ENCODE peak calls at places on chromosomes 4 and X, in six cellular contexts. G, R, L, P, E and U are unnamed samples.

GRCh38 chr4:74529284-74530041 is 84.5 kb downstream of the AREG start:
- DNase-seq in G (no peak), R (no peak), L (no peak), P (no peak), E (no peak), U (no peak)

GRCh38 chrX:17242470-17242869 is 132.5 kb upstream of the NHS start:
- DNase-seq in G (peak; percentile 21), R (peak; percentile 69), L (peak; percentile 6), P (no peak), E (peak; percentile 75), U (no peak)

GRCh38 chr4:149889976-149890375 is 74.3 kb upstream of the IQCM start:
- DNase-seq in G (no peak), R (no peak), L (no peak), P (no peak), E (no peak), U (no peak)

GRCh38 chr4:66178901-66179300 is 508.6 kb upstream of the EPHA5 start:
- DNase-seq in G (no peak), R (peak; percentile 91), L (no peak), P (no peak), E (peak; percentile 2), U (no peak)

GRCh38 chr4:63563288-63564014 is 845.8 kb downstream of the TECRL start:
- DNase-seq in G (no peak), R (no peak), L (no peak), P (no peak), E (peak; percentile 54), U (no peak)

GRCh38 chr4:139154538-139154937 is 22.5 kb downstream of the ELF2 start:
- DNase-seq in G (no peak), R (no peak), L (no peak), P (no peak), E (peak; percentile 44), U (no peak)

GRCh38 chrX:40040686-40041461 is 56.9 kb downstream of the BCOR start:
- DNase-seq in G (no peak), R (no peak), L (no peak), P (no peak), E (no peak), U (no peak)

GRCh38 chrX:33447285-33447684 is 235.9 kb upstream of the DMD start:
- DNase-seq in G (no peak), R (no peak), L (no peak), P (no peak), E (no peak), U (no peak)

GRCh38 chrX:133649659-133650058 is 234.4 kb upstream of the GPC4 start:
- DNase-seq in G (no peak), R (peak; percentile 30), L (no peak), P (no peak), E (no peak), U (no peak)

GRCh38 chrX:144616317-144616716 is 631.0 kb upstream of the SPANXN1 start:
- DNase-seq in G (no peak), R (peak; percentile 3), L (no peak), P (no peak), E (no peak), U (no peak)

GRCh38 chr4:169253087-169253675 is 17.6 kb downstream of the SH3RF1 start:
- DNase-seq in G (no peak), R (peak; percentile 67), L (no peak), P (no peak), E (peak; percentile 41), U (no peak)

GRCh38 chr4:98987720-98988119 is 7.8 kb upstream of the METAP1 start:
- DNase-seq in G (no peak), R (no peak), L (no peak), P (no peak), E (no peak), U (no peak)

GRCh38 chrX:131058136-131058868 is at the start of gene ARHGAP36:
- DNase-seq in G (no peak), R (peak; percentile 8), L (no peak), P (no peak), E (peak; percentile 67), U (no peak)

GRCh38 chr4:5955201-5955821 is 62.4 kb upstream of the CRMP1 start:
- DNase-seq in G (no peak), R (peak; percentile 21), L (no peak), P (no peak), E (peak; percentile 72), U (no peak)

GRCh38 chr4:8694651-8695151 is 102.1 kb downstream of the CPZ start:
- DNase-seq in G (no peak), R (no peak), L (no peak), P (no peak), E (no peak), U (no peak)

GRCh38 chr4:105624530-105624929 is 72.1 kb downstream of the ARHGEF38 start:
- DNase-seq in G (no peak), R (peak; percentile 78), L (no peak), P (no peak), E (no peak), U (no peak)